ENCODE peak calls at places on chromosomes 2 and 18, in eight cellular contexts. Z is B cell; H is GM12865; X is retinal pigment epithelial cell; C is GM06990; G is CD8-positive, alpha-beta T cell; S is GM13977; M is tibial artery. E is an unnamed sample.

GRCh38 chr2:990970-991369 is 40.3 kb downstream of the SNTG2 start:
- DNase-seq in Z (no peak), H (no peak), M (no peak), S (no peak), G (no peak), C (no peak), X (no peak), E (no peak)

GRCh38 chr2:155190342-155190741 is 491.8 kb downstream of the KCNJ3 start:
- DNase-seq in G (no peak), M (no peak), X (no peak), Z (no peak), C (no peak), S (no peak), H (peak), E (no peak)

GRCh38 chr2:200761168-200761715 is 50.5 kb upstream of the BZW1 start:
- DNase-seq in C (no peak), H (no peak), X (no peak), S (no peak), G (no peak), Z (no peak), M (no peak), E (no peak)

GRCh38 chr2:234708091-234708683 is 211.3 kb upstream of the ARL4C start:
- DNase-seq in S (no peak), H (no peak), C (no peak), M (no peak), X (no peak), Z (no peak), G (no peak), E (no peak)

GRCh38 chr2:220103596-220103995 is 476.2 kb downstream of the SLC4A3 start:
- DNase-seq in M (no peak), S (no peak), C (no peak), H (no peak), G (no peak), X (no peak), Z (no peak), E (no peak)

GRCh38 chr2:196284033-196284844 is 112.9 kb upstream of the STK17B start:
- DNase-seq in G (no peak), Z (no peak), X (no peak), C (no peak), S (no peak), M (no peak), H (no peak), E (no peak)

GRCh38 chr2:227033471-227034148 is 130.4 kb downstream of the COL4A4 start:
- DNase-seq in G (no peak), M (no peak), S (peak), H (peak), X (peak), Z (no peak), C (peak), E (peak)

GRCh38 chr2:75574106-75574505 is 13.4 kb upstream of the EVA1A start:
- DNase-seq in Z (no peak), C (no peak), S (no peak), H (no peak), G (no peak), M (no peak), X (no peak), E (no peak)

GRCh38 chr2:7748717-7749415 is 831.7 kb downstream of the RNF144A start:
- DNase-seq in S (no peak), C (no peak), M (no peak), X (no peak), H (peak), Z (no peak), G (no peak), E (no peak)

GRCh38 chr2:96143848-96144480 is 1.3 kb downstream of the DUSP2 start:
- DNase-seq in C (peak), G (peak), H (peak), X (no peak), Z (peak), M (no peak), S (peak), E (no peak)

GRCh38 chr2:178233428-178233827 is 39.1 kb downstream of the OSBPL6 start:
- DNase-seq in M (no peak), Z (no peak), S (no peak), X (no peak), H (no peak), C (no peak), G (no peak), E (no peak)

GRCh38 chr2:144430722-144431163 is 89.2 kb downstream of the ZEB2 start:
- DNase-seq in Z (no peak), G (no peak), X (peak), M (peak), C (peak), H (peak), S (peak), E (peak)

GRCh38 chr2:156562136-156562535 is 126.0 kb downstream of the GPD2 start:
- DNase-seq in X (no peak), M (no peak), S (no peak), Z (no peak), C (no peak), G (no peak), H (no peak), E (no peak)

GRCh38 chr18:2414235-2414634 is 157.1 kb downstream of the METTL4 start:
- DNase-seq in Z (no peak), G (no peak), X (no peak), M (no peak), C (no peak), H (no peak), S (no peak), E (no peak)
- TF ChIP-seq CTCF in Z (no peak), G (no peak), X (no peak), M (no peak), C (no peak), H (no peak), S (no peak), E (no peak)

DNA sequence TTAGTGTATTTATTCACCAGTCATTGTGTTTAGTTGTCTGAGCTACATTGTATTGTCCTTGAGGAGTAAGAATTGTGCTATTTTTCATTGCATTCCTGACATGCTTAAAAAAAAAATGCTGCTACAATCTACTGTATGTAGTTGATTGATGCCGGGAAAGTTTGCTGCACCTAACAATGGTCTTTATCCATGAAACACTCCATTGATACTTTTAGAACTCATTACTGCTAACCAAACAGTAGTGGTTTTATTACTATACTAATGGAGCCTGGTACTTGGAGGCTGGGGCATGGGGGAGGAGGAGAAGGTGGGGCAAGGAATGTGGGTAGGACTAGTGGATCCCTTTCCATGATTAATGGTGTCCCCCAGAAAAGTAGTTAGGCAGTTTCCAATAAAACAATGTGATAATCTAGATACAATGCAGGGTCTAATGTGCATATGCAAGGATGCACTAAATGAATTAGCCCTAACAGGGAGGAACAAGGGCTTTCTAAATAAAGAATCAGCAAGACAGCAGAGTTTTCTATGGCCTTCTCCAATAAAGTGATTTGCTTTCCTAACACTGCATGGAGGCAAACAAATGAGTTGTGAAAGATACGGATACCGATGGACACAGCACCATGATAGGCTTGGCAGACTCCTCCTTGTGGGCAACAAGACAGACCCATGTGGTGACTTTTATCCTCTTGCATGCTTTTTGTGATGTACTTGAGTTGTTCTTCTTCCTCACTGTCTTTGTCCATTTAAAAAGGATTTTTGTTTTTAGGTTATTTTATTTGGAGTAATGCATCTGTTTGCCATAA is 78.5 kb downstream of the FMNL2 start:
- DNase-seq in C (no peak), G (no peak), X (peak), M (no peak), Z (no peak), S (no peak), H (no peak), E (no peak)
- TF ChIP-seq CTCF in C (no peak), G (no peak), X (no peak), M (no peak), Z (no peak), S (no peak), H (no peak), E (no peak)

GRCh38 chr2:2007551-2008501 is 263.5 kb upstream of the PXDN start:
- DNase-seq in G (no peak), C (no peak), S (no peak), H (no peak), Z (no peak), X (no peak), M (no peak), E (no peak)
- TF ChIP-seq CTCF in G (no peak), C (no peak), S (no peak), H (no peak), Z (no peak), X (no peak), M (no peak), E (no peak)

DNA sequence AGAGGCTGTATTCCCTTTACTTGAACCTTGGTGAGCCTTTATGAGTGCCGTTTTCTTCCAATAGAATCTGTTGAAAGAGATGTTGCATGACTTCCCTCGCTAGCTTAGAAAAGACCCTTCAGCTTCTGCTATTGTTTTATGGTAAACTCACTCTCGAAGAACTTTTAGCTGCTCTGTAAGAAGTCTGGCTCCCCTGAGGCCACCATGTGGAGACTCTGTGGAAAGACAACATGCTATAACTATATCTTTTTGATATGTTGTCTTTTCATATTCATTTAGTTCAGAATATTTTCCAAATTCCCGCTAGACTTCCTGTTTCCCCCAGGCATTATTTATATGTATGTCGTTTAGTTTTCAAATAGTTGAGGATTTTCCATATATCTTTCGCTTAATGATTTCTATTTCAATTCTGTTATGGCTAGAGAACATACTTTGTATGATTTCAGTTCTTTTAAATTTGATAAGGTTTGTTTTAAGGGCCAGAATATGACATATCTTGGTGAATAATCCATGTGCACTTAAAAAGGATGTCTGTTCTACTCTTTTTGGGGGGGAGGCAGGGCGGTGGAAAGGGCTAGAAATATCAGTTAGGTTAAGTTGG is 64.1 kb downstream of the PTPN4 start:
- DNase-seq in X (no peak), M (no peak), H (peak), Z (no peak), C (no peak), G (no peak), S (no peak), E (peak)
- TF ChIP-seq CTCF in X (peak), M (peak), H (peak), Z (peak), C (peak), G (peak), S (peak), E (peak)

GRCh38 chr2:203097735-203098134 is 83.1 kb downstream of the NBEAL1 start:
- DNase-seq in M (no peak), Z (no peak), G (no peak), C (no peak), H (no peak), X (no peak), S (no peak), E (no peak)
- TF ChIP-seq CTCF in M (peak), Z (no peak), G (peak), C (no peak), H (no peak), X (peak), S (no peak), E (no peak)

DNA sequence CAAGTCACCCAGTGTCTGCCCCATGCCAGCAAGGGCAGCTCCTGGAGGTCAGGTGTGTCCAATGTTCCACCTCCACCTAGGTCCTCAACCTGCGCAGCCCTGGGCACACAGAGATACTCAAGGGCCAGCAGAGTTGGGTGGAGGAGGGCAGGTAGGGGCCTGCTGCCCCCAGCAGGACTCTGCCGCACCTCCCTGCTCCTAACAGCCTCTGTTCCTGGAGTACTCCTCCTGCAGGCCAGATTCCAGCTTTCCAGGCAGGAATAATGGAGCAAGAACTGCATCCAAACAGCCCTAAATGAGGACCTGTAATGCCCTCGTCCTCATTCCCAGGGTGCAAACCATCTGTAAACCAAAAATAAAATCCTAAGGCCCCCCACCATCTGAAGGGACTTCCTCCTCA is 44.4 kb upstream of the ACAA2 start:
- DNase-seq in C (no peak), H (no peak), Z (no peak), S (no peak), X (no peak), G (no peak), M (no peak), E (no peak)
- TF ChIP-seq CTCF in C (no peak), H (no peak), Z (no peak), S (no peak), X (peak), G (no peak), M (no peak), E (no peak)

DNA sequence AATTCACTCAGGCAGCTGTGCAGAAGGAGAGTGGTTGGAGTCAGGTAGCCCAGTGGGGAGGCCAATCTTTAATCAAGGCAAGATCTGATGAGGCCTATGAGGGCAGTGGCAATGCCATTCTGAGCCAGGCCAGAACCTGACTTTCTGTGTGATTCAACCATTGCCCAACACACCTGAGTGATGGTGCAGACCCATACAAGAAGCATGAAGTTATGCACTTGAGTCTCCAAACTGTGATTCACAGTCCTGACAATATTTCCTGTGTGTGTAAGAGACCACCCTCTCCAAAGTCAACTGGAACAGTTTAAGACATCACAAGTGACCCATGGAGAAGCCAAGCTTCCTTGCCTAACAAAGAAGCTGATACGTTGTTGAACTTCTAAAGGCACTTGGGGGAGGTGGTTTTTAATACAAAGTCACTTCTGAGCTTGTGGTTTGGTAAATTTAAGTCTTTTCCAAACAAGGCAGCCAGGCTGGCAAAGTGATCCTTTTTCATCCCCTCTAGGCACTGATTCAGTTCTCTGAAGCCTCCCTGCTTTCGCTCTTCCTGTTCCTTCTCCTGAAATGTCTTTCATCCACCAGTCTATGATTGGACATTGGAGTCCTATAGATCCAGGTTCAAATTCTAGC is 49.0 kb downstream of the VSNL1 start:
- DNase-seq in G (no peak), X (no peak), M (no peak), Z (no peak), S (no peak), C (no peak), H (no peak), E (no peak)
- TF ChIP-seq CTCF in G (no peak), X (no peak), M (no peak), Z (no peak), S (no peak), C (no peak), H (no peak), E (no peak)

GRCh38 chr18:2134364-2134763 is 436.9 kb downstream of the METTL4 start:
- DNase-seq in X (no peak), Z (no peak), C (no peak), S (no peak), H (no peak), G (no peak), M (no peak), E (no peak)
- TF ChIP-seq CTCF in X (peak), Z (no peak), C (no peak), S (no peak), H (no peak), G (no peak), M (no peak), E (no peak)

DNA sequence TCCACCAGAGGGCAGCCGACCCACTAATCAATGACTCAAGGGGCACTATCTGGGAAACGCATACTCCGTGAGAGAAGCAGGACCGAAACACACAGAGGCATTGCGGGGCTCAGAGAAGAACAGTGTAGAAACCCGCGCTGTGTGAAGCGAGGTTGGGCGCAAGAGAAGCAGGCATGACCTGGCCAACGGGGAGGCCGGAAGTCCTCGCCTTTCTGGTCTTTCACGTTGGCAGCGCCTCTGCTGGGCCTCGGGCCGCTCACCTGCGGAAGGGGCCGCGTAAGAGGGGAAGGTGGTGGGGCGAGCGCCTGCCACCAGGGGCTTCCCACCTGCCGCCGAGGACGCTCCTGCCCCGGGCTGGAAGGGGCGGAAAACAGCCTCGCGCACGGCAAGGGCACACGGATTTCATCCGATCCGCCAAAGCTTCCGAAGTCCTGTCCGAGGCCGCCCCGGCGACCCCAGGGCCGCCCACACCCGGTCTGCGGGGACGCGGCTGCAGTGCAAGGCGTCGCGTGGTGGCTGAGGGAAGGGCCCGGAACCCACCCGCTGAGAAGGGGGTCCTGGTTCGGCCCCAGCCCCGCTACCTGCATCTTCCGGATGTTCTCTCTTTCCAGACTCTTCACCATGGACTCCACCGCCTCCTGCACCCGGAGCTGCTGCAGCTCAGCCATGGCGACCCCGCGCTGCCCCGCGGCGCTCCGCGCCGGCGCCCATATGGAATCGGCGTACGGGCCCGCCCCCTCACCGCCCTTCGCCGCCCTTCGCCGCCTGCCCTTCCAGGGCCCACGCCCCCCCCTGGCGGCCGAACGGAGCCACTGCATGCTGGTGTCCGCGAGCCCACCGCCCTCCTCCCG is at the start of gene FAM136A:
- DNase-seq in Z (peak), G (peak), H (peak), M (peak), S (peak), X (peak), C (peak), E (peak)
- TF ChIP-seq CTCF in Z (peak), G (peak), H (peak), M (peak), S (peak), X (peak), C (peak), E (peak)

E was measured in GM10248.